ENCODE peak calls at places on chromosomes 7 and 10, in nine cellular contexts. J, V, D, X, M, U, A, H and O are unnamed samples.

GRCh38 chr7:52911326-52911725 is 124.1 kb upstream of the POM121L12 start:
- DNase-seq in J (no peak), V (no peak), D (no peak), X (no peak), M (no peak), U (no peak), A (no peak), H (no peak), O (no peak)

GRCh38 chr10:59741583-59741982 is 11.7 kb downstream of the MRLN start:
- DNase-seq in J (no peak), V (no peak), D (no peak), X (no peak), M (no peak), U (no peak), A (no peak), H (no peak), O (no peak)

GRCh38 chr10:50544857-50545429 is 78.8 kb downstream of the SGMS1 start:
- DNase-seq in J (no peak), V (no peak), D (no peak), X (no peak), M (no peak), U (no peak), A (no peak), H (no peak), O (no peak)

GRCh38 chr10:101578803-101579515 is 9.1 kb downstream of the POLL start:
- DNase-seq in J (no peak), V (no peak), D (no peak), X (no peak), M (no peak), U (no peak), A (no peak), H (no peak), O (no peak)

GRCh38 chr7:29878081-29878688 is 71.9 kb downstream of the WIPF3 start:
- DNase-seq in J (no peak), V (no peak), D (peak; percentile 31), X (peak; percentile 12), M (no peak), U (peak; percentile 35), A (peak; percentile 33), H (no peak), O (no peak)

GRCh38 chr10:2772791-2773644 is 294.3 kb upstream of the PFKP start:
- DNase-seq in J (peak; percentile 69), V (no peak), D (no peak), X (no peak), M (peak; percentile 83), U (no peak), A (no peak), H (no peak), O (no peak)

GRCh38 chr10:30155401-30155800 is 96.0 kb upstream of the JCAD start:
- DNase-seq in J (no peak), V (no peak), D (no peak), X (peak; percentile 27), M (no peak), U (no peak), A (no peak), H (no peak), O (no peak)

GRCh38 chr10:124539935-124540641 is 78.5 kb downstream of the LHPP start:
- DNase-seq in J (peak; percentile 57), V (no peak), D (peak; percentile 61), X (no peak), M (peak; percentile 85), U (peak; percentile 73), A (no peak), H (no peak), O (no peak)

GRCh38 chr10:50622497-50623298 is 1.1 kb downstream of the SGMS1 start:
- DNase-seq in J (peak; percentile 24), V (no peak), D (peak; percentile 37), X (peak; percentile 37), M (peak; percentile 67), U (peak; percentile 59), A (no peak), H (no peak), O (no peak)

GRCh38 chr7:30327813-30328212 is 43.4 kb downstream of the ZNRF2 start:
- DNase-seq in J (no peak), V (no peak), D (no peak), X (peak; percentile 49), M (no peak), U (no peak), A (peak; percentile 76), H (no peak), O (no peak)

GRCh38 chr7:44637788-44638594 is 31.6 kb downstream of the OGDH start:
- DNase-seq in J (no peak), V (peak; percentile 91), D (peak; percentile 41), X (peak; percentile 93), M (no peak), U (peak; percentile 60), A (peak; percentile 95), H (peak; percentile 86), O (peak; percentile 76)

GRCh38 chr7:44636926-44637325 is 30.5 kb downstream of the OGDH start:
- DNase-seq in J (no peak), V (no peak), D (no peak), X (no peak), M (no peak), U (no peak), A (no peak), H (no peak), O (no peak)

GRCh38 chr7:44643206-44643605 is 36.8 kb downstream of the OGDH start:
- DNase-seq in J (no peak), V (no peak), D (no peak), X (no peak), M (no peak), U (no peak), A (no peak), H (no peak), O (no peak)

GRCh38 chr7:44638611-44639557 is 32.5 kb downstream of the OGDH start:
- DNase-seq in J (no peak), V (peak; percentile 74), D (peak; percentile 92), X (peak; percentile 61), M (no peak), U (peak; percentile 83), A (peak; percentile 89), H (peak; percentile 80), O (no peak)

DNA sequence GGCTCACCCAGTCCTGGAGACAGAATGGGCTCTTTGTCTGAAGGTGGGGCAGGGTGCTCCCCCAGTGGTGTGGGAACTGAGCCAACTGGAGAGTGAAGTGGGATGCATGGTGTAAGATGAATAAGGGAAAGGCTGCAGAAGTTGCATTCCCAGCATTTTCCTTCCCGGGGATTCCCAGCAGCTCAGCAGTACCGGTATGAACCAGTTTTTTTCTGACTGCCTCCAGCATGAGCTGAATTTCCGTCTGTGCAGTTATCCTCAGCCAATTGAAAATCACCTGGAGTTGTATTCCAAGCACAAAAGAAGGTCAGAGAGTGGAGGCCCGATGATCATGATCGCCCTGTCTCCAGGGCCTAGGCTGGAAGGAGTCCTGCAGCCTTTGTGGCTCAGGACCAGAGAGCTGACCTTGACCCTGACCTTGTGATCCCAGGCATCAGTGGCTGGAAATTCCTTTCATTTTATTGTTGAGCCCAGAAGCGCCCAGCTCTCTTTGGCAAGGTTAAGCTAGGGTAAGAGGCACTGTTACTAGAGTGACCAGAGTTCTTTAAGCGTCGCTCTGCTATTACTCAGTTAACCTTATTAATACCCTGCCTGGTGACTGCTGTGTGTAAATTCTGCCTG is 33.4 kb downstream of the OGDH start:
- DNase-seq in J (peak; percentile 4), V (peak; percentile 12), D (no peak), X (peak; percentile 91), M (peak; percentile 21), U (peak; percentile 82), A (peak; percentile 91), H (no peak), O (peak; percentile 84)
- H3K4me2 ChIP-seq in J (no peak overlapping the region), V (peak overlapping the region; percentile 66), D (peak overlapping the region; percentile 23), X (peak overlapping the region; percentile 79), M (no peak overlapping the region), U (peak overlapping the region; percentile 55), A (peak overlapping the region; percentile 47), H (peak overlapping the region; percentile 46), O (peak overlapping the region; percentile 96)

GRCh38 chr10:93199221-93199681 is 125.6 kb downstream of the CYP26A1 start:
- DNase-seq in J (no peak), V (no peak), D (no peak), X (peak; percentile 85), M (peak; percentile 29), U (peak; percentile 58), A (peak; percentile 6), H (no peak), O (no peak)
- H3K4me2 ChIP-seq in J (no peak overlapping the region), V (peak overlapping the region; percentile 12), D (no peak overlapping the region), X (peak overlapping the region; percentile 79), M (peak overlapping the region; percentile 43), U (peak overlapping the region; percentile 74), A (peak overlapping the region; percentile 80), H (no peak overlapping the region), O (peak overlapping the region; percentile 4)

GRCh38 chr7:151725844-151726770 is 150.8 kb downstream of the PRKAG2 start:
- DNase-seq in J (no peak), V (no peak), D (no peak), X (no peak), M (no peak), U (no peak), A (no peak), H (no peak), O (no peak)

GRCh38 chr7:151723321-151723720 is 153.6 kb downstream of the PRKAG2 start:
- DNase-seq in J (no peak), V (no peak), D (no peak), X (no peak), M (no peak), U (no peak), A (no peak), H (no peak), O (no peak)

GRCh38 chr7:151724250-151724915 is 152.5 kb downstream of the PRKAG2 start:
- DNase-seq in J (no peak), V (no peak), D (no peak), X (no peak), M (no peak), U (no peak), A (no peak), H (no peak), O (no peak)

GRCh38 chr7:151726875-151727578 is 149.9 kb downstream of the PRKAG2 start:
- DNase-seq in J (no peak), V (no peak), D (no peak), X (no peak), M (no peak), U (no peak), A (no peak), H (no peak), O (no peak)

DNA sequence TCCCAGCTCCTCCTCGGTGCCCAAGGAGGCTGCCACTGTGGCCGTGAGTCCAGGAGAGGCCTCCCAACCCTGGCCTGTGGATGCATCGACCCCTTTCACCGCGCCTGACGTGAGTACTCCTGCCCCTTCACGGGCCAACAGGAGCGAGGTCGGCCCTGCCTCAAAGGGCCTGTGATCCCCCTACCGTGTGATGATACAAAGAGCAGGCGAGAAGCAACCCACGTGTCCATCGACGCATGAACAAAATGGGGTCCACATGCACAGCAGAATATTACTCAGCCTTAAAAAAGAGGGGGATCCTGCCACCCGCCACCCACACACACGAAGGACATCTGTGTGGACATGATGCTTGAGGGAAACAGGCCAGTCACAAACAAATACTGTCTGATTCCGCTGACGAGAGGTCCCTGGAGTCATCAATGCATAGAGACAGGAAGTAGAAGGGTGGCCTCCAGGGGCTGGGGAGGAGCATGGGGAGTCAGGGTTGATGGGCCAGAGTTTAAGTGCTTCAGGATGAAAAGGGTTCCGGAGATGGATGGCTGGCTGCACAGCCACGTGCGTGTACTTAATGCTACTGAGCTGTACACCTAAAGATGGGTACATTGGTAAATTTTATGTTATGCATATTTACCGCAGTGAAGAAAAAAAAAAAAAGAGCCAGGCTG is 151.9 kb downstream of the PRKAG2 start:
- DNase-seq in J (no peak), V (no peak), D (no peak), X (no peak), M (no peak), U (no peak), A (no peak), H (no peak), O (no peak)
- H3K4me2 ChIP-seq in J (no peak overlapping the region), V (no peak overlapping the region), D (no peak overlapping the region), X (no peak overlapping the region), M (no peak overlapping the region), U (no peak overlapping the region), A (no peak overlapping the region), H (no peak overlapping the region), O (no peak overlapping the region)

GRCh38 chr7:44327981-44328380 is 2.6 kb upstream of the CAMK2B start:
- DNase-seq in J (no peak), V (no peak), D (no peak), X (no peak), M (no peak), U (no peak), A (no peak), H (no peak), O (no peak)
- H3K4me2 ChIP-seq in J (no peak overlapping the region), V (no peak overlapping the region), D (no peak overlapping the region), X (no peak overlapping the region), M (no peak overlapping the region), U (no peak overlapping the region), A (no peak overlapping the region), H (no peak overlapping the region), O (no peak overlapping the region)